ENCODE peak calls at places on chromosome 3, in five cellular contexts. P is testis, B is heart left ventricle, X is body of pancreas, S is K562. D is an unnamed sample.

GRCh38 chr3:159897331-159898075 is 91.1 kb upstream of the IL12A start:
- DNase-seq in P (no peak), B (no peak), X (no peak), S (no peak), D (no peak)

GRCh38 chr3:46615976-46616375 is 3.7 kb downstream of the FAM240A start:
- DNase-seq in P (no peak), B (no peak), X (no peak), S (no peak), D (no peak)

GRCh38 chr3:50627407-50628051 is 10.6 kb downstream of the MAPKAPK3 start:
- DNase-seq in P (no peak), B (peak), X (no peak), S (peak), D (peak)

GRCh38 chr3:189337672-189338071 is 165.9 kb downstream of the TPRG1 start:
- DNase-seq in P (no peak), B (no peak), X (no peak), S (no peak), D (no peak)

GRCh38 chr3:45950686-45951600 is 7.7 kb downstream of the CXCR6 start:
- DNase-seq in P (no peak), B (no peak), X (no peak), S (no peak), D (no peak)

GRCh38 chr3:129608087-129608935 is 1.8 kb upstream of the PLXND1 start:
- DNase-seq in P (peak), B (no peak), X (no peak), S (peak), D (no peak)

GRCh38 chr3:149277338-149277813 is 55.7 kb upstream of the CP start:
- DNase-seq in P (no peak), B (no peak), X (no peak), S (no peak), D (no peak)

GRCh38 chr3:76646921-76647562 is 392.9 kb upstream of the ROBO2 start:
- DNase-seq in P (peak), B (no peak), X (no peak), S (peak), D (no peak)

GRCh38 chr3:101171797-101172196 is 148.6 kb downstream of the IMPG2 start:
- DNase-seq in P (no peak), B (no peak), X (no peak), S (no peak), D (no peak)

GRCh38 chr3:59469948-59470723 is 420.3 kb upstream of the CFAP20DC start:
- DNase-seq in P (no peak), B (no peak), X (no peak), S (no peak), D (no peak)

GRCh38 chr3:78285032-78285728 is 1245.3 kb downstream of the ROBO2 start:
- DNase-seq in P (no peak), B (no peak), X (no peak), S (no peak), D (no peak)

GRCh38 chr3:138070006-138070405 is 45.4 kb downstream of the DZIP1L start:
- DNase-seq in P (no peak), B (no peak), X (no peak), S (no peak), D (no peak)

GRCh38 chr3:113212155-113212844 is 943 bp downstream of the BOC start:
- DNase-seq in P (peak), B (peak), X (peak), S (no peak), D (no peak)

GRCh38 chr3:146250449-146251382 is at the start of gene PLSCR4:
- DNase-seq in P (peak), B (peak), X (peak), S (peak), D (peak)

GRCh38 chr3:60025071-60026055 is 975.5 kb upstream of the CFAP20DC start:
- DNase-seq in P (no peak), B (no peak), X (no peak), S (no peak), D (no peak)

GRCh38 chr3:85161544-85161943 is 202.8 kb downstream of the CADM2 start:
- DNase-seq in P (no peak), B (no peak), X (no peak), S (no peak), D (no peak)

GRCh38 chr3:75242012-75242411 is 422.1 kb upstream of the FRG2C start:
- DNase-seq in P (no peak), B (no peak), X (no peak), S (no peak), D (no peak)
- TF ChIP-seq POLR2A in P (no peak), B (no peak), X (no peak), S (no peak), D (no peak)

GRCh38 chr3:19213608-19214220 is 65.4 kb downstream of the KCNH8 start:
- DNase-seq in P (no peak), B (no peak), X (no peak), S (peak), D (no peak)
- TF ChIP-seq CTCF in P (no peak), B (peak), X (no peak), S (no peak), D (no peak)

DNA sequence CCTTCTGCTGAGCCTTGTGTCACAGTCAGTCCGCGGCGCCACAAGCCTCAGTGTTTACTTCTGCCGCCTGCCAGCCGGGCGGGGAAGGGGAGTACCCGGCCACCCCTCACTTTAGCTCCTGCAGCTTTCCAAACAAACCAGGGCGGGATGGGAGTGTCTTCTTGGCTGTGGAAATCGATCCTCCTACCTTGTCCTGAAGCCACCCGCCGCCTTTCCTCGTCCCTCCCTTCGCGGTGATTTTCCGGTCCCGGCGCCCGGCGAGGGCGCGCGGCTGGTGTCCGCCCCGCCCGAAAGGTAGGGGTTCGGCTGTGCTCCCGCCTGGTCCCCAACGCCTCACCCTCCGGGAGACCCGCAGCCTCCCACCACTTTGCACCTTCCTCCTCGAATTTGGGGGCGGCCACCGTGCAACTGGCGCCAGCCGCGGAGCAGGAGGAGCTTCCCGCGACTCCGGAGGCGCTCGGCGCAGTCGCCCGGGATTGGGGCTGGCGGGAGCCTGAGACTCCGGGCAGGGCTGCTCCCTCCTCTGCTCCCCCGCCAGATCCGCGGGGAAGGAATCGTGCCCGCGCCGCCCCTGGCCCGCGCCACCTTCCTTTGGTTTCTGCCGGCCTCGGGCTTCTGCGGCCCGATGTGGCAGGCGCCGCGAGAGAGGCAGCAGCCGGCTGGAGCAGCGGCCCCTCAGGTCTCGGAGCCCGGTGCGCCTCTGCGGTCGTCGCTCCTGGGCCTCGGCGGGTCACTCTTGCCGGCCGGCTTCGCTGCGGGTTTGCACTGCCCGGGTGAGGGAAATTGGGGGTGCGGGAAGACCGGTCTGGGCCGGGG is 30.7 kb upstream of the ST3GAL6 start:
- DNase-seq in P (peak), B (peak), X (peak), S (no peak), D (peak)
- TF ChIP-seq POLR2A in P (no peak), B (peak), X (no peak), S (no peak), D (no peak)

GRCh38 chr3:14431556-14431927 is 29.1 kb downstream of the SLC6A6 start:
- DNase-seq in P (no peak), B (no peak), X (no peak), S (peak), D (no peak)
- TF ChIP-seq CTCF in P (no peak), B (no peak), X (no peak), S (peak), D (no peak)

GRCh38 chr3:127672429-127673190 is at the start of gene ABTB1:
- DNase-seq in P (peak), B (peak), X (peak), S (peak), D (peak)
- TF ChIP-seq POLR2A in P (no peak), B (peak), X (peak), S (peak), D (peak)

GRCh38 chr3:98657429-98657828 is 64.0 kb upstream of the CPOX start:
- DNase-seq in P (no peak), B (peak), X (peak), S (peak), D (no peak)
- TF ChIP-seq CTCF in P (no peak), B (peak), X (peak), S (peak), D (no peak)

GRCh38 chr3:11435420-11435819 is 163.2 kb downstream of the ATG7 start:
- DNase-seq in P (no peak), B (no peak), X (no peak), S (no peak), D (no peak)

GRCh38 chr3:11438636-11439035 is 166.4 kb downstream of the ATG7 start:
- DNase-seq in P (peak), B (peak), X (no peak), S (no peak), D (no peak)

GRCh38 chr3:11434697-11435096 is 162.5 kb downstream of the ATG7 start:
- DNase-seq in P (peak), B (no peak), X (no peak), S (no peak), D (peak)

GRCh38 chr3:11436775-11437174 is 164.6 kb downstream of the ATG7 start:
- DNase-seq in P (no peak), B (no peak), X (no peak), S (no peak), D (no peak)

DNA sequence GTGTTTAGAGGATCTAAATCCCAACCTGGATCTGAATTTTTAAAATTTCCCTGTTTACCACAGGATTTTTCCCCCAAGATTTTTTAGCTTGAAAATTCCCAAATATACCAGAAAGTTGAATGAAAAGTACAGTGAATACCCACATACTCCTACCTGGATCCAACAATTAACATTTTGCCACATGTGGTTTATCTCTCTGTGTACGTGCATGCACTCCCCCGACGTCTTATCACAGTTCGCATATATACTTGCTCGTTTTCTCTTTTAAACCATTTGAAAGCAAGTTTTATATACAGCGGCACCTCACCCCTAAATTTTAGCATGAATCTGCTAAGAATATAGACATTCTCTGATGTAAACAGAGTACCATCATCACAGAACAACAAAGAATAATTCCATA is 165.3 kb downstream of the ATG7 start:
- DNase-seq in P (no peak), B (no peak), X (no peak), S (peak), D (no peak)
- TF ChIP-seq POLR2A in P (no peak), B (no peak), X (no peak), S (no peak), D (no peak)

GRCh38 chr3:125202197-125202596 is 10.4 kb downstream of the SLC12A8 start:
- DNase-seq in P (no peak), B (no peak), X (no peak), S (peak), D (no peak)
- TF ChIP-seq CTCF in P (no peak), B (no peak), X (no peak), S (peak), D (no peak)

DNA sequence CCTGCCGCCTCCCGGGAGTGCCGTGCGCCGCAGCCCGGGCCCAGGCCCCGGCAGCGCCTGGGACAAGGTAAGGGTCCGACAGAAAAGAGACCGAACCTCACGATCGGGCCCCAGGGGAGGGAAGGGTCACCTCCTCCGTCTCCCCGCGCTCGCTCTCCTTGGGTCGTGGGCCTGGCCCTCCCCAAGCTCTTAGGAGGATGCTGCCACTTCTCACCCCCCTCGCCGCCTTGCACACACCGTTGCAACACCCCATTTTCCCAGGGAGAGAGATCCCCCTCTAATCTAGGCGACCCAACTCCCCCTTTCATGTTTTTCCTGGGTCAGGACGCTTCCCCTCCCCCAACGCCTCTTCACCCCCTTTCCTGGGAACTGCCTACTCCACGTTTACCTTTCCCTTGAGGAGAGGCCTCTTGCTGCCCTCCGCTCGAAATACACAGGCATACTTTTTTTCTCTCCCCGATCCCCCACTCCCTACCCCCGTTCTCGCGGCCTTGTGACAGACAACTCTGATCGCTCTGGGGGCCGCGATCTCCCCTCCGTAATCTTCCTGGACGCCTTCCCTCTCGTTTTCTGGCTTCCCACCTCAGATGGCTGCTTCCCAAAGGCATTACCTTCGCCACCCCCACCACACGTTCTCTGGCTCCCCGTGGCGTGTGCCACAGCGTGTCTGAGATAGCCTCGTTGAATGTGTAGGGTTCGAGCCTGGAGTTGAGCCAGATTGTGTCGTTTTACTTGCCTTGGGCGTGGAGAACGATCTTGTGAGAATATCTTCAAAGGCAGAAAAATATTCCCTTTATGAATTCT is 698 bp downstream of the SETD5 start:
- DNase-seq in P (peak), B (peak), X (peak), S (peak), D (peak)
- TF ChIP-seq POLR2A in P (no peak), B (no peak), X (no peak), S (peak), D (no peak)

GRCh38 chr3:87148020-87148419 is 79.1 kb upstream of the CHMP2B start:
- DNase-seq in P (peak), B (no peak), X (no peak), S (no peak), D (no peak)

GRCh38 chr3:87147562-87147961 is 79.5 kb upstream of the CHMP2B start:
- DNase-seq in P (no peak), B (no peak), X (no peak), S (no peak), D (no peak)

GRCh38 chr3:87145553-87145952 is 81.6 kb upstream of the CHMP2B start:
- DNase-seq in P (no peak), B (no peak), X (peak), S (peak), D (no peak)
- TF ChIP-seq CTCF in P (no peak), B (no peak), X (no peak), S (no peak), D (no peak)